ENCODE peak calls at places on chromosomes 2 and 18, in four cellular contexts. Z is sigmoid colon, A is ovary, N is heart right ventricle. T is an unnamed sample.

GRCh38 chr2:237353207-237353606 is 60.8 kb downstream of the COL6A3 start:
- DNase-seq in Z (no peak), A (no peak), N (no peak), T (no peak)

GRCh38 chr2:168560817-168561485 is 104.9 kb downstream of the CERS6 start:
- DNase-seq in Z (no peak), A (no peak), N (no peak), T (no peak)

GRCh38 chr2:86368181-86368824 is 30.9 kb upstream of the REEP1 start:
- DNase-seq in Z (no peak), A (peak), N (peak), T (no peak)

GRCh38 chr2:5713101-5713500 is 20.9 kb downstream of the SOX11 start:
- DNase-seq in Z (no peak), A (no peak), N (no peak), T (no peak)

GRCh38 chr2:66692521-66692920 is 257.6 kb downstream of the MEIS1 start:
- DNase-seq in Z (no peak), A (no peak), N (no peak), T (no peak)

GRCh38 chr2:99571609-99572344 is 82.0 kb upstream of the REV1 start:
- DNase-seq in Z (no peak), A (no peak), N (no peak), T (no peak)

GRCh38 chr18:54916507-54916906 is 42.8 kb downstream of the CCDC68 start:
- DNase-seq in Z (no peak), A (no peak), N (no peak), T (no peak)

GRCh38 chr2:96116424-96116878 is at the start of gene ADRA2B:
- DNase-seq in Z (peak), A (peak), N (peak), T (no peak)

GRCh38 chr2:196244516-196244915 is 73.1 kb upstream of the STK17B start:
- DNase-seq in Z (no peak), A (no peak), N (no peak), T (no peak)

GRCh38 chr2:196238836-196239380 is 67.5 kb upstream of the STK17B start:
- DNase-seq in Z (no peak), A (no peak), N (no peak), T (no peak)

GRCh38 chr2:196242131-196242620 is 70.8 kb upstream of the STK17B start:
- DNase-seq in Z (no peak), A (no peak), N (no peak), T (no peak)

GRCh38 chr2:196239622-196240587 is 68.5 kb upstream of the STK17B start:
- DNase-seq in Z (peak), A (no peak), N (peak), T (peak)

GRCh38 chr2:196241175-196241574 is 69.8 kb upstream of the STK17B start:
- DNase-seq in Z (no peak), A (no peak), N (no peak), T (no peak)
- H3K4me3 ChIP-seq in Z (no peak), A (no peak), N (no peak), T (no peak)

GRCh38 chr2:191228861-191229260 is 16.3 kb upstream of the MYO1B start:
- DNase-seq in Z (no peak), A (no peak), N (peak), T (no peak)

GRCh38 chr2:191231995-191232394 is 13.2 kb upstream of the MYO1B start:
- DNase-seq in Z (no peak), A (no peak), N (no peak), T (no peak)

GRCh38 chr2:191228333-191228732 is 16.9 kb upstream of the MYO1B start:
- DNase-seq in Z (no peak), A (no peak), N (no peak), T (no peak)

GRCh38 chr2:191233533-191233932 is 11.7 kb upstream of the MYO1B start:
- DNase-seq in Z (no peak), A (no peak), N (no peak), T (no peak)

DNA sequence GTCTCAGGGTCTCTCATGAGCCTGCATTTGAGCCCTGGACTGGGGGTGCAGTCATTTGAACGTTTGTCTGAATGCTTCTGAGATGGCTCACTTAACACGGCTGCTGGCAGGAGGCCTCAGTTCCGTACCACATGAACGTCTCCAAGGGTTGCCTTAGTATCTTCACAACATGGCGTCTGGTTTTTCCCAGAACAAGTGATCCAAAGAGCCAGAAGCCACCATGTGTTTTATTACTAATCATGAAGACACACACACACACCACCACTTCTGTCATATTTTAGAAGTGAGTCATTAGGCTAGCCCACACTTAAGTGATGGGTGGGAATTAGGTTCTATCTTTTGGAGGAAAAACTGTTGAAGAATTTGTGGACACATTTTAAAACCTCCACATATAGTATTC is 15.0 kb upstream of the MYO1B start:
- DNase-seq in Z (no peak), A (no peak), N (no peak), T (no peak)
- H3K27ac ChIP-seq in Z (no peak), A (no peak), N (no peak), T (no peak)

GRCh38 chr2:26693287-26693849 is 846 bp downstream of the KCNK3 start:
- DNase-seq in Z (no peak), A (no peak), N (no peak), T (peak)
- H3K4me3 ChIP-seq in Z (peak), A (peak), N (peak), T (no peak)

GRCh38 chr18:22505136-22505535 is 87.4 kb upstream of the CTAGE1 start:
- DNase-seq in Z (no peak), A (no peak), N (no peak), T (no peak)
- H3K27ac ChIP-seq in Z (peak), A (peak), N (peak), T (no peak)

GRCh38 chr2:189441709-189442074 is 418 bp downstream of the WDR75 start:
- DNase-seq in Z (no peak), A (no peak), N (no peak), T (no peak)
- H3K4me3 ChIP-seq in Z (peak), A (peak), N (peak), T (peak)

GRCh38 chr2:126656311-126657145 is 570 bp downstream of the GYPC start:
- DNase-seq in Z (no peak), A (peak), N (peak), T (peak)
- H3K27ac ChIP-seq in Z (peak), A (peak), N (peak), T (peak)

DNA sequence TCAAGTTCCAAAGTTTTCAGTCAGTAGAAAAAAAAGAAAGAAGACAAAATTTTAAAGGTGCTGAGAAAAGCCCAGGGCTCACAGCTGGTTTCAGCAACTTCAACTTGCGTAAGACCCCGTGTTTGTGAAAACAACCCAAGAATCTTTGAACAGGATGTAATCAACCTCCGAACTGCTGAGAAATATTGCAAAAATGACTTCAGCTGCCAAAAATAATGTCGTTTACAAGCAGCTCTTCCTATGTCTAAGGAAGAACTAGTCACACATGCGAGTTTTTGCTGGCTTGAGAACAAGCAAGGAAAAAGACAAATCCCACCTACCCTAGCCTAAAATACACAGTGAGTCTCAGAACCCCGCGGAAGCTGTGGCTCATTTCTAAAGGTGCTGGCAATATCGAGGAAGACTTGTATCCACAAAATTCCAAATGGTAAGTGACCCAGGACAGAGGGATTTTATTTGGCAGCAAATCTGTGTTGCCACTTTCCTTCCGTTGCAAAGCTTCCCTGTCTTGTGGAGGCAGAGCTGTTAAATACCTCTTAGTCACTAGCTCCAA is 59.8 kb upstream of the SLC8A1 start:
- DNase-seq in Z (peak), A (no peak), N (no peak), T (no peak)
- H3K4me3 ChIP-seq in Z (peak), A (peak), N (peak), T (peak)

GRCh38 chr18:8630546-8630945 is 21.3 kb downstream of the RAB12 start:
- DNase-seq in Z (no peak), A (no peak), N (no peak), T (no peak)
- H3K27ac ChIP-seq in Z (no peak), A (no peak), N (no peak), T (no peak)